ENCODE peak calls at places on chromosomes 13 and 19, in five cellular contexts. A is colonic mucosa, P is fibroblast of lung, O is Panc1, I is pancreas. F is an unnamed sample.

GRCh38 chr19:4389511-4390016 is 10.8 kb downstream of the SH3GL1 start:
- DNase-seq in A (no peak), P (no peak), O (no peak), I (no peak), F (peak; percentile 65)

GRCh38 chr19:10751109-10751972 is 33.5 kb downstream of the DNM2 start:
- DNase-seq in A (peak; percentile 72), P (no peak), O (no peak), I (peak; percentile 42), F (no peak)

GRCh38 chr19:54399189-54399588 is 16.1 kb upstream of the TTYH1 start:
- DNase-seq in A (no peak), P (no peak), O (no peak), I (no peak), F (no peak)

GRCh38 chr19:40542197-40542859 is 34.3 kb upstream of the SHKBP1 start:
- DNase-seq in A (peak; percentile 67), P (peak; percentile 96), O (no peak), I (peak; percentile 93), F (peak; percentile 48)

GRCh38 chr19:12126707-12127106 is 13.4 kb downstream of the ZNF20 start:
- DNase-seq in A (peak; percentile 26), P (no peak), O (no peak), I (no peak), F (no peak)

GRCh38 chr19:8539621-8540149 is 25.7 kb upstream of the ZNF414 start:
- DNase-seq in A (no peak), P (no peak), O (no peak), I (no peak), F (no peak)

GRCh38 chr13:30963794-30964193 is 31.3 kb downstream of the TEX26 start:
- DNase-seq in A (peak; percentile 22), P (peak; percentile 53), O (no peak), I (no peak), F (no peak)

GRCh38 chr19:18294467-18294864 is 13.0 kb upstream of the JUND start:
- DNase-seq in A (no peak), P (no peak), O (no peak), I (no peak), F (peak; percentile 35)

GRCh38 chr13:24135674-24136300 is 24.7 kb upstream of the SPATA13 start:
- DNase-seq in A (no peak), P (peak; percentile 42), O (no peak), I (no peak), F (no peak)

GRCh38 chr13:24134772-24135171 is 25.7 kb upstream of the SPATA13 start:
- DNase-seq in A (no peak), P (no peak), O (no peak), I (no peak), F (no peak)

GRCh38 chr13:24131749-24132148 is 28.8 kb upstream of the SPATA13 start:
- DNase-seq in A (no peak), P (no peak), O (no peak), I (no peak), F (no peak)

GRCh38 chr13:24130134-24130792 is 30.3 kb upstream of the SPATA13 start:
- DNase-seq in A (no peak), P (no peak), O (no peak), I (no peak), F (no peak)

GRCh38 chr13:24133396-24133795 is 27.1 kb upstream of the SPATA13 start:
- DNase-seq in A (no peak), P (no peak), O (no peak), I (no peak), F (no peak)
- H3K4me3 ChIP-seq in A (no peak overlapping the region), P (no peak overlapping the region), O (no peak overlapping the region), I (no peak overlapping the region), F (no peak overlapping the region)

GRCh38 chr13:37905736-37906135 is 36.2 kb upstream of the TRPC4 start:
- DNase-seq in A (no peak), P (no peak), O (no peak), I (no peak), F (no peak)
- H3K27ac ChIP-seq in A (no peak overlapping the region), P (no peak overlapping the region), O (no peak overlapping the region), I (no peak overlapping the region), F (no peak overlapping the region)

GRCh38 chr13:37132211-37132610 is 26.7 kb upstream of the CSNK1A1L start:
- DNase-seq in A (no peak), P (no peak), O (no peak), I (no peak), F (no peak)
- H3K4me1 ChIP-seq in A (no peaks in the 10 kb centered on the region), P (no peaks in the 10 kb centered on the region), O (no peaks in the 10 kb centered on the region), I (no peaks in the 10 kb centered on the region), F (no peaks in the 10 kb centered on the region)

DNA sequence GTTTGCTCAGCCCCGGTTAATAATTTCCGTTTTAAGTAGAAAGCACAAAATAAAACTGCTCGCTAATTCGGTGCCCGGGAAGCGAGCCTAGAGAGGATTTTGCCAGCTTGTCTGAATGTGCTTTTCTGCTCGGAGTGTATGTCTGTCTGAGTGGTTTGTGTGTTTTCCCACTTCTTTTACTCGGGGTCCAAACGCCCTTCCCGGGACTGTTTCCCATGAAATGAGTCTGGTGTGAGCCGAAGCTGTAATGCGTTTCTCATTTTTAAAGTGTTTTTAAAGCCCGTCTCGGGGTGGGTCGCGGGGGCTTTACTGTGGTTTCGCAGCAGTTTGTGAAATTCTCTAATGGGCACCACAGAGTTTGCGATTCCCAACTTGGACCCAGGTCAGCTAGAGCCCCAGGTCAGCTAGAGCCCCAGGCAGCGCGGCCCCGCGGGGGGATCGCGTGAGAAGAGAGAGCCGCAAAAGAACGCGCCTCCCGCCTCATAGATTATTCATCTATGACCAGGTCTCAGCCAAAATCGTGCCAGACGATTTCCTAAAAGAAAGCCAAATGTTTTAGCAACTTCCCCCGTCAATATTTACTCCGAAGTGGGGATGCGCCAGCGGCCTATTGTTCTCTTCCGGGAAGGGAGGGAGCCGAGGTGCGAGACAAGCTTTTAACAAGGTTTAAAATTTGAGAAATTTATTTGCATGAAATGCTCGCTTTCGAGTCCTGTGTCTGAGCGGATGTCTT is 2.0 kb downstream of the ZIC2 start:
- DNase-seq in A (no peak), P (no peak), O (no peak), I (no peak), F (no peak)
- H3K4me3 ChIP-seq in A (no peak overlapping the region), P (no peak overlapping the region), O (peak overlapping the region; percentile 75), I (no peak overlapping the region), F (no peak overlapping the region)

GRCh38 chr13:44159633-44160279 is 213.9 kb upstream of the SERP2 start:
- DNase-seq in A (no peak), P (no peak), O (peak; percentile 58), I (no peak), F (no peak)
- H3K27ac ChIP-seq in A (no peak overlapping the region), P (no peak overlapping the region), O (no peak overlapping the region), I (no peak overlapping the region), F (peak overlapping the region; percentile 90)

DNA sequence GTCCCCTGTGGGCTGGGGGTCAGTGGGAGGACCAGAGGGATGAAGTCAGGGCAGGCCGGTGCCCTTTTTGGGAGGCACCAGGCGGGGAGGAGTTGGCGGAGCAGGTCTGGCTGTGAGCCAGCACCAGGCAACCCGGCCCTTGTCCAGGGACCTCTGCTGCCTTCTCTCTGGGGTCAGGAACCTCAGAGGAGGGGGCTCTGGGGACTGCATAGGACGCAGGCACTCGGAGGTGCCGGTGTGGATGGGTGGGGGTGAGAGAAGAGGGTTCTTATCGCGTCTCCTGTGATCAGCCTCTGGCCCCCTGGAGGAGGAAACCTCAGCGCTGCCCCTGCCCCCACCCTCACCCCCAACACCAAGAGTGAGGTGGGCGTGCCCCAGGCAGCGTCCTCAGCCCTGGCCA is 16.5 kb downstream of the DPF1 start:
- DNase-seq in A (no peak), P (no peak), O (no peak), I (no peak), F (no peak)
- H3K4me1 ChIP-seq in A (no peaks in the 10 kb centered on the region), P (peaks cover 8% of the 10 kb centered on the region), O (peaks cover 18% of the 10 kb centered on the region), I (no peaks in the 10 kb centered on the region), F (no peaks in the 10 kb centered on the region)